ENCODE peak calls at places on chromosomes 16 and 17, in seven cellular contexts. M is lower leg skin, Z is neural crest cell, H is cardiac fibroblast, U is GM13977, X is neural progenitor cell, O is WTC11. G is an unnamed sample.

GRCh38 chr17:72501404-72502110 is 380.7 kb downstream of the SOX9 start:
- DNase-seq in H (no peak), Z (no peak), M (no peak), U (no peak), O (no peak), X (no peak), G (no peak)

GRCh38 chr17:80859004-80859941 is 132.4 kb upstream of the CHMP6 start:
- DNase-seq in H (peak; percentile 90), X (peak; percentile 41), M (no peak), Z (no peak), U (no peak), O (no peak), G (no peak)

GRCh38 chr16:79127768-79128167 is 472.8 kb downstream of the MAF start:
- DNase-seq in U (no peak), Z (no peak), O (no peak), H (no peak), X (no peak), M (no peak), G (no peak)

GRCh38 chr16:67666538-67667433 is at the start of the genes C16orf86 and ENKD1:
- DNase-seq in O (peak; percentile 87), H (peak; percentile 69), M (peak; percentile 71), X (peak; percentile 96), U (peak; percentile 97), Z (peak; percentile 81), G (peak; percentile 93)

GRCh38 chr16:30018731-30019158 is 4.3 kb upstream of the C16orf92 start:
- DNase-seq in O (no peak), U (no peak), H (peak; percentile 12), Z (no peak), X (no peak), M (no peak), G (no peak)

GRCh38 chr16:15650698-15651161 is 685 bp downstream of the NDE1 start:
- DNase-seq in Z (peak; percentile 7), X (peak; percentile 60), O (peak; percentile 45), U (peak; percentile 64), H (peak; percentile 29), M (no peak), G (no peak)

GRCh38 chr16:68075980-68076379 is 9.2 kb upstream of the NFATC3 start:
- DNase-seq in U (no peak), M (no peak), H (no peak), Z (no peak), O (no peak), X (no peak), G (no peak)

GRCh38 chr16:23248261-23249194 is 53.6 kb upstream of the SCNN1B start:
- DNase-seq in Z (no peak), H (peak; percentile 5), X (no peak), U (no peak), M (no peak), O (no peak), G (no peak)

GRCh38 chr17:14833201-14833773 is 431.8 kb downstream of the PMP22 start:
- DNase-seq in H (peak; percentile 72), O (no peak), Z (no peak), U (no peak), X (no peak), M (no peak), G (no peak)

GRCh38 chr17:41211845-41212466 is 14.5 kb upstream of the KRTAP9-2 start:
- DNase-seq in O (no peak), Z (no peak), H (peak; percentile 36), M (no peak), U (no peak), X (no peak), G (no peak)

GRCh38 chr17:48429156-48429555 is 858 bp downstream of the SKAP1 start:
- DNase-seq in H (no peak), O (no peak), X (no peak), Z (no peak), M (no peak), U (no peak), G (no peak)

GRCh38 chr16:29769507-29769906 is 8.5 kb upstream of the ZG16 start:
- DNase-seq in M (no peak), X (no peak), O (no peak), Z (no peak), H (no peak), U (no peak), G (no peak)

GRCh38 chr17:41563607-41564006 is 8.3 kb downstream of the KRT9 start:
- DNase-seq in Z (no peak), X (no peak), H (no peak), M (no peak), O (no peak), U (no peak), G (no peak)

GRCh38 chr16:75532142-75532765 is 3.7 kb downstream of the CHST5 start:
- DNase-seq in M (no peak), H (no peak), O (no peak), Z (no peak), X (no peak), U (no peak), G (no peak)

GRCh38 chr16:22008215-22009142 is 568 bp downstream of the MOSMO start:
- DNase-seq in X (peak; percentile 58), O (peak; percentile 52), M (no peak), U (peak; percentile 57), Z (peak; percentile 36), H (no peak), G (peak; percentile 64)

GRCh38 chr16:11408261-11408660 is 63.0 kb downstream of the RMI2 start:
- DNase-seq in H (no peak), X (no peak), Z (no peak), M (no peak), O (no peak), U (no peak), G (no peak)

GRCh38 chr17:42531455-42532354 is 4.3 kb upstream of the NAGLU start:
- DNase-seq in O (peak; percentile 67), M (no peak), H (peak; percentile 47), U (peak; percentile 68), Z (peak; percentile 47), X (peak; percentile 87), G (peak; percentile 74)

GRCh38 chr16:63690267-63690666 is 1431.6 kb downstream of the CDH11 start:
- DNase-seq in O (no peak), U (no peak), M (no peak), X (no peak), Z (no peak), H (no peak), G (no peak)

GRCh38 chr17:65975878-65976277 is 216.1 kb downstream of the CEP112 start:
- DNase-seq in O (no peak), Z (no peak), U (no peak), M (no peak), H (no peak), X (peak; percentile 59), G (no peak)

GRCh38 chr16:85753976-85754375 is 3.1 kb upstream of the C16orf74 start:
- DNase-seq in M (no peak), X (no peak), U (no peak), H (no peak), O (no peak), Z (no peak), G (no peak)

GRCh38 chr17:28407974-28408306 is 1.9 kb upstream of the SLC46A1 start:
- DNase-seq in Z (no peak), U (no peak), M (no peak), O (no peak), X (peak; percentile 30), H (no peak), G (no peak)

GRCh38 chr17:81593105-81593871 is 41.1 kb upstream of the FAAP100 start:
- DNase-seq in U (no peak), H (no peak), M (no peak), O (no peak), X (no peak), Z (no peak), G (no peak)

GRCh38 chr17:68015081-68015723 is 18.9 kb upstream of the C17orf58 start:
- DNase-seq in U (no peak), H (no peak), O (no peak), M (no peak), X (no peak), Z (no peak), G (no peak)

GRCh38 chr17:68006797-68007196 is 10.5 kb upstream of the C17orf58 start:
- DNase-seq in U (no peak), H (no peak), X (no peak), O (no peak), M (no peak), Z (no peak), G (no peak)

GRCh38 chr17:68016838-68017237 is 18.7 kb upstream of the KPNA2 start:
- DNase-seq in O (no peak), X (no peak), U (no peak), M (no peak), H (no peak), Z (no peak), G (no peak)

GRCh38 chr17:68013385-68013784 is 17.1 kb upstream of the C17orf58 start:
- DNase-seq in U (no peak), H (no peak), Z (no peak), X (no peak), M (no peak), O (no peak), G (no peak)

DNA sequence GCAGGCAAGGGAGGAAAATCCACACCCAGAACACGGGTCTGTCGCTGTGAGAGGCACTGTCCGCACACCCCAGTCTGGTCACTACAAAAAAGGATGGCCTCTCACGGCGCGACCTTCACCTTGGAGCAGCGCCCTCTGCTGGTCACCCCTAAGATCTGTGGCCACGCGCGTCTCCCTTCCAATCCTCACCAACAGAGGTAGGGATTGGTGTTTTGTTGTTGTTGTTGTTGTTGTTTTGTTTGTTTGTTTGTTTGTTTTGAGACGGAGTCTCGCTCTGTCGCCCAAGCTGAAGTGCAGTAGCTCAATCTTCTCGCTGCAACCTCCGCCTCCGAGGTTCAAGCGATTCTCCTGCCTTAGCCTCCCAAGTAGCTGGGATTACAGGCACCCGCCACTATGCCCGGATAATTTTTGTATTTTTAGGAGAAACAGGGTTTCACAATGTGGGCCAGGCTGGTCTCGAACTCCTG is 15.0 kb upstream of the C17orf58 start:
- DNase-seq in U (peak; percentile 63), Z (peak; percentile 67), M (peak; percentile 25), X (peak; percentile 66), H (peak; percentile 46), O (peak; percentile 82), G (peak; percentile 81)
- TF ChIP-seq CTCF in U (peak; percentile 79), Z (peak; percentile 72), M (peak; percentile 46), X (peak; percentile 66), H (peak; percentile 75), O (peak; percentile 87), G (peak; percentile 79)

GRCh38 chr17:8176197-8176940 is at the start of gene TMEM107:
- DNase-seq in Z (peak; percentile 83), X (peak; percentile 96), U (peak; percentile 85), H (peak; percentile 82), O (peak; percentile 93), M (peak; percentile 88), G (peak; percentile 93)
- TF ChIP-seq CTCF in Z (no peak), X (no peak), U (no peak), H (no peak), O (no peak), M (no peak), G (no peak)

GRCh38 chr17:7633093-7633492 is 3.2 kb downstream of the SHBG start:
- DNase-seq in U (peak; percentile 10), O (peak; percentile 31), Z (no peak), X (no peak), H (no peak), M (no peak), G (no peak)
- TF ChIP-seq CTCF in U (peak; percentile 0), O (no peak), Z (no peak), X (no peak), H (no peak), M (no peak), G (no peak)

DNA sequence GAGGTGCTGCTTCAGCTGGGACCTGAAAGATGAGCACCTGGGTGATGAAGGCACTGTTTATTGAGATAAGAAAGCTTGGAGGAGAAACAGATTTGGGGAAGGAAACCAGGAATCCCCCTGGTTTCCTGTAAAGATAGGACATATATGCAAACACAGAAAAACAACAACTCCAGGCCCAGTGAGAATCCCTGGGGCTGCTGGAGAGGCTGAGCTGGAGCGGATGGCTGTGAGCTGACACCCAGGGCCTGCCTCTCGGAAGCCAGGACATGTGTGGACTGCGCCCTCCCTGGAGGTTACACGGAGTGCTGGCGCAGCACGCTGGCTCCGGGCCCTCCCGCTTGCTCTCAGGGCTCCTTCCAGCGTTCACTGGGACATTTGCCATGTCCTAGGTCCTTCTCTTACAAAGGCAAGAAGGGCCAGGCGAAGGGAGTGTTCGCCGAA is 57.5 kb downstream of the CYB5B start:
- DNase-seq in M (peak; percentile 87), X (no peak), H (peak; percentile 76), U (no peak), Z (no peak), O (no peak), G (no peak)
- TF ChIP-seq CTCF in M (no peak), X (no peak), H (peak; percentile 18), U (no peak), Z (no peak), O (no peak), G (no peak)

G was measured in glutamatergic neuron.